ENCODE peak calls at places on chromosomes 3 and 15, in four cellular contexts. Y, R, P and U are unnamed samples. For H3K4me1 and H3K27me3, the result is how much of the 10 kb centered on the place peaks cover.

GRCh38 chr3:45088959-45089358 is 57.2 kb downstream of the CDCP1 start:
- DNase-seq in P (no peak), R (no peak), Y (no peak), U (no peak)

GRCh38 chr3:138417559-138417982 is 16.8 kb upstream of the ESYT3 start:
- DNase-seq in Y (peak), R (peak), P (peak), U (peak)

GRCh38 chr3:14899993-14900618 is 47.3 kb upstream of the NR2C2 start:
- DNase-seq in Y (no peak), R (peak), P (no peak), U (peak)

GRCh38 chr3:124592658-124593441 is 137.4 kb upstream of the UMPS start:
- DNase-seq in Y (no peak), R (peak), P (no peak), U (peak)

GRCh38 chr3:117350386-117350785 is 640.8 kb downstream of the TUSC7 start:
- DNase-seq in R (no peak), Y (no peak), P (no peak), U (peak)

GRCh38 chr15:42085236-42085605 is 9.1 kb downstream of the PLA2G4D start:
- DNase-seq in Y (no peak), R (peak), P (no peak), U (no peak)

GRCh38 chr15:70197318-70197944 is 99.7 kb upstream of the TLE3 start:
- DNase-seq in R (no peak), P (no peak), Y (no peak), U (no peak)

GRCh38 chr3:119597548-119598288 is at the start of gene PLA1A:
- DNase-seq in P (no peak), Y (no peak), R (no peak), U (peak)

GRCh38 chr15:50098576-50098975 is 20.5 kb downstream of the ATP8B4 start:
- DNase-seq in P (no peak), Y (no peak), R (no peak), U (no peak)

GRCh38 chr3:72597043-72597442 is 251.2 kb downstream of the SHQ1 start:
- DNase-seq in Y (no peak), R (no peak), P (no peak), U (no peak)
- H3K27ac ChIP-seq in Y (no peak), R (no peak), P (no peak), U (no peak)

GRCh38 chr3:73581134-73581846 is 43.5 kb downstream of the PDZRN3 start:
- DNase-seq in R (no peak), P (no peak), Y (no peak), U (no peak)

GRCh38 chr3:73580343-73580742 is 44.4 kb downstream of the PDZRN3 start:
- DNase-seq in R (no peak), P (no peak), Y (peak), U (no peak)

GRCh38 chr3:73586190-73586589 is 38.6 kb downstream of the PDZRN3 start:
- DNase-seq in Y (no peak), P (no peak), R (no peak), U (no peak)

GRCh38 chr3:73586628-73587027 is 38.1 kb downstream of the PDZRN3 start:
- DNase-seq in R (no peak), P (no peak), Y (no peak), U (no peak)

DNA sequence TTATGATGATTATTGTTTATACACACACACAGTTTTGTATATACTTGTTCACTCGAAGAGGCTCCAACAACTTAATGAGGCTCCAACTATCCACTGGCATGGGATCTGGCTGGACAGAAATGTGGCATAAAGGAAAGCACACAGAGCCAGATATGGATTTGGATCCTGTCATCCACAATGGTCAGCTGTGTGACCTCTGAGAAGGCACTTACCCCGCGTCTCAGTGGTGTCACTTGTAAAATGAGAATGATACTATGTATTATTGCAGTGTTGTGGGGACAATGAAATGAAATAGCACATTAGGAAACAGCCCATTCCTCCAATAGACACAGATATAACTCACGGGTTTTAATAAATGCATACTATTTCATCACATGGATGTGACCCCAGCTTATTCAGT is 42.2 kb downstream of the PDZRN3 start:
- DNase-seq in Y (no peak), P (no peak), R (no peak), U (no peak)
- H3K4me1 ChIP-seq in Y (under half), P (under half), R (under half), U (under half)

GRCh38 chr15:43277231-43277823 is 10.6 kb upstream of the TGM5 start:
- DNase-seq in P (no peak), R (no peak), Y (no peak), U (no peak)
- H3K27me3 ChIP-seq in P (under half), R (under half), Y (under half), U (under half)

DNA sequence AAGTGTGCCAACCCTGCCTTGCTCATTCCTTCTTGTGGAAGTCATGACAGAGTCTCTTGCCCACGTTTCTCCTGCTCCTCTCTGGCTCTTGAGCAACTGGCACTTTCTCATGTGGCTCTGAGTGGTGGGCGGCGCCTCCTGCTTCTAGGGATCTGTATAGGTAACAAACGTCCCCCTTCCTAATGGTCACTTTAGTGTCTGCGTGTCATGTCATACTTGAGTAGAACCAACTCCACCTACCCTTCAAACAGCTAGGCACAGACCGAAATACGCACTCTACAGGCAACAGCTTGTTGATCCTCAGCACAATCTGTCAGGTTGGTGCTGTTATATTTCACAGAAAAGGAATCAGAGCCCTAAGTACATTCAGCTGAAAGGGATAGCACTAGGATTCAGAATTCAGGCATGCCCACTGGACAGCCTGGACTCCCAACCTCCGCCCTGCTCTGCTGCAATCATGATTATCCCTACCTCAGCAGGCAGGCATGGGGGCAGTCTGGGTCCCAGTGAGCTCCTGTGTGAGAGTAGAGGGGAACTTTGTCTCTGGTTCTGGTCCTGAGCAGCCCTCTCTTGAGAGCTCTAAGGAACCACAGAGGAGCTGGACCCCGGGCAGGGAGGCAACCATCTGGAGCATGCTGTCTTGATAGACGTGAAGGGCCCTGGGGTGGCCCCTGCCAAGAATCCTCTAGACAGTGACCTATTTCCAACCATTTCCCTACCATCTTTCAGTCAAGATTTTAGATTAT is 23.6 kb upstream of the NOX5 start:
- DNase-seq in P (no peak), R (no peak), Y (no peak), U (no peak)
- H3K27ac ChIP-seq in P (no peak), R (no peak), Y (no peak), U (no peak)

DNA sequence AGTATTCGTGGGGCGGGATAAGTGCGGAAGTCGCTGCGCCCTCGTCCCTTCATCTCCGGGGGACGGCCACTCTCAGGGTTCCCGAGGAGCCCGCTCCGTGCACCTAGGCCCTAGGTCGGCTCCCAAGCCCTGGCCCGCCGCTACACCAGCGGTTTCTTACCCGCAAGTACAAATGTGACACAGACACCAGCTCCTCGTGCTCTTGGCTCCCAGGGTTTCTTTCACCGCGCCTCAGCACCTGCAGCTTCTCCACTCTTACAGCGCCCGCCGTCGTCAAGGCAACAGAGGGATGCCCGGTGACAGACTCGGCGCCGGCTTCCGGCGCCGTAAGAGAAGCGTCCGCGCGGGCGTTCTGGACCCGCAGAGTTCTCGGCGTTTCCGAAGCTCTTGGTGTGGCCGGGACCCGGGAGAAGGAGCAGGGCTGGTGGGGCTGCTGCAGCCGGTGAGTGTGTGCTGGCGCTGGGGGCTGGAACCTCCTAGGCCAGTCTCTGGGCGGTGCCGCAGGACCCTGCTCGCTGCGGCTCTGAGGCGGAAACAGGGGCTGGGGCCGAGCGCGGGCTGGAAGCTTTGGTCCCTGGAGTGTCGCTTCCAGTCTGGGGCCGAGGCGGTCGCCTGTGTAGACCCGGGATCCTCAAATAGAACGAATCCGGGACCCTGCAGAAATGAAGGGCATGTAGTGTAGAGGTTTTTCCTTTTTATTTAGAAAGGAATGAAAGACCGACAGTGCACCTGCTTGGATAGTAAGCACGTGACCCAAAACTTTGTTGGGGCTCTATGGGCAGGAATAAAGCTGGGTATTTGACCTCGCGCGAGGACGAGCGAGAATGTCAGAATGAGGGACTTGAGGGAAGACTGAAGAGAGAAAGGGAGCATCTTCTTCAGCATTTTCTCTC is 155.4 kb upstream of the GOLGA6L4 start:
- DNase-seq in R (peak), Y (peak), P (peak), U (peak)
- H3K4me1 ChIP-seq in R (under half), Y (under half), P (under half), U (under half)